ENCODE peak calls at places on chromosome 15, in ten cellular contexts. G, Q, F, L, M, U, O, S, A and N are unnamed samples.

GRCh38 chr15:99970891-99971330 is 237.7 kb upstream of the LYSMD4 start:
- DNase-seq in U (no peak), G (no peak), L (no peak), M (no peak), S (no peak), F (no peak), Q (no peak), O (no peak), A (no peak), N (no peak)

GRCh38 chr15:38647683-38648082 is 83.1 kb upstream of the RASGRP1 start:
- DNase-seq in G (peak; percentile 17), U (no peak), S (no peak), L (no peak), F (no peak), M (no peak), Q (no peak), O (peak; percentile 32), A (no peak), N (no peak)

GRCh38 chr15:25670025-25670554 is 193.0 kb downstream of the ATP10A start:
- DNase-seq in M (no peak), L (peak; percentile 69), S (peak; percentile 80), F (no peak), O (peak; percentile 77), G (no peak), Q (peak; percentile 74), A (peak; percentile 58), U (no peak), N (peak; percentile 96)

GRCh38 chr15:36897834-36898233 is 202.5 kb downstream of the MEIS2 start:
- DNase-seq in M (no peak), G (no peak), L (no peak), S (no peak), O (no peak), Q (no peak), A (no peak), F (no peak), U (no peak), N (peak; percentile 54)

GRCh38 chr15:72155021-72155621 is 36.9 kb downstream of the SENP8 start:
- DNase-seq in S (peak; percentile 84), M (no peak), G (peak; percentile 36), O (peak; percentile 23), A (peak; percentile 80), L (no peak), F (no peak), U (no peak), Q (no peak), N (peak; percentile 54)

GRCh38 chr15:83714888-83715287 is 61.0 kb downstream of the ADAMTSL3 start:
- DNase-seq in G (no peak), F (no peak), S (no peak), M (no peak), O (no peak), U (no peak), Q (no peak), L (no peak), A (no peak), N (no peak)

GRCh38 chr15:78206326-78207109 is 27.8 kb downstream of the ACSBG1 start:
- DNase-seq in Q (peak; percentile 45), F (no peak), O (no peak), S (peak; percentile 54), M (no peak), L (peak; percentile 44), G (peak; percentile 47), U (no peak), A (no peak), N (peak; percentile 54)

GRCh38 chr15:96500491-96500890 is 170.0 kb downstream of the NR2F2 start:
- DNase-seq in U (no peak), S (no peak), L (no peak), M (no peak), Q (no peak), A (no peak), F (no peak), O (no peak), G (no peak), N (no peak)

GRCh38 chr15:57892181-57892580 is 173.3 kb downstream of the ALDH1A2 start:
- DNase-seq in L (peak; percentile 43), U (no peak), F (no peak), O (no peak), G (no peak), Q (no peak), M (no peak), A (no peak), S (no peak), N (no peak)

GRCh38 chr15:66749841-66750575 is 48.0 kb downstream of the SMAD6 start:
- DNase-seq in A (no peak), L (no peak), U (no peak), M (no peak), O (no peak), G (no peak), S (no peak), Q (no peak), F (no peak), N (no peak)

GRCh38 chr15:72229947-72230196 is 1.1 kb downstream of the PKM start:
- DNase-seq in L (no peak), A (no peak), O (no peak), M (no peak), F (no peak), G (no peak), S (no peak), U (no peak), Q (no peak), N (no peak)

GRCh38 chr15:47334805-47335204 is 382.5 kb upstream of the SEMA6D start:
- DNase-seq in Q (no peak), L (no peak), U (no peak), M (no peak), S (no peak), F (no peak), G (no peak), O (no peak), A (no peak), N (no peak)

GRCh38 chr15:78422571-78423340 is 15.3 kb upstream of the IREB2 start:
- DNase-seq in Q (peak; percentile 65), L (peak; percentile 33), G (peak; percentile 55), O (peak; percentile 70), A (no peak), F (peak; percentile 20), M (peak; percentile 75), U (no peak), S (peak; percentile 67), N (peak; percentile 81)

GRCh38 chr15:98580577-98580976 is 67.8 kb upstream of the IGF1R start:
- DNase-seq in M (no peak), G (no peak), S (no peak), O (peak; percentile 4), F (no peak), A (no peak), U (no peak), L (no peak), Q (peak; percentile 37), N (no peak)

GRCh38 chr15:25070357-25070963 is 115.7 kb downstream of the SNRPN start:
- DNase-seq in F (no peak), O (no peak), M (no peak), G (no peak), L (no peak), U (no peak), A (no peak), Q (no peak), S (peak; percentile 14), N (no peak)

GRCh38 chr15:39728844-39729243 is 53.8 kb downstream of the FSIP1 start:
- DNase-seq in A (no peak), U (no peak), Q (no peak), O (no peak), F (no peak), S (no peak), M (no peak), G (no peak), L (peak; percentile 58), N (no peak)

GRCh38 chr15:93980149-93980911 is 251.0 kb upstream of the MCTP2 start:
- DNase-seq in A (no peak), U (no peak), O (no peak), L (no peak), S (no peak), G (no peak), Q (no peak), F (no peak), M (no peak), N (no peak)

GRCh38 chr15:67065531-67066005 is at the start of gene SMAD3:
- DNase-seq in M (peak; percentile 93), Q (peak; percentile 89), G (no peak), L (peak; percentile 96), A (peak; percentile 19), S (peak; percentile 95), F (peak; percentile 91), U (peak; percentile 43), O (peak; percentile 95), N (peak; percentile 93)

GRCh38 chr15:68553994-68554715 is 24.6 kb upstream of the CORO2B start:
- DNase-seq in S (no peak), F (peak; percentile 18), U (peak; percentile 32), G (peak; percentile 76), L (peak; percentile 41), O (peak; percentile 76), M (peak; percentile 60), A (peak; percentile 79), Q (peak; percentile 84), N (peak; percentile 93)

GRCh38 chr15:92818658-92819311 is 81.3 kb upstream of the CHD2 start:
- DNase-seq in G (no peak), F (no peak), A (no peak), M (no peak), U (no peak), O (no peak), L (no peak), S (no peak), Q (no peak), N (peak; percentile 77)

GRCh38 chr15:40259021-40259420 is 20.2 kb downstream of the PAK6 start:
- DNase-seq in O (no peak), S (no peak), Q (no peak), G (no peak), M (no peak), L (no peak), A (no peak), F (no peak), U (no peak), N (no peak)

GRCh38 chr15:43361313-43361903 is 9.4 kb downstream of the ZSCAN29 start:
- DNase-seq in Q (no peak), G (no peak), F (no peak), A (no peak), M (no peak), U (no peak), O (no peak), S (no peak), L (no peak), N (no peak)

GRCh38 chr15:95025924-95026728 is 794.8 kb downstream of the MCTP2 start:
- DNase-seq in O (peak; percentile 37), A (peak; percentile 25), M (peak; percentile 4), Q (peak; percentile 56), G (peak; percentile 48), F (peak; percentile 33), U (no peak), S (no peak), L (peak; percentile 61), N (peak; percentile 89)